ENCODE peak calls at places on chromosomes 1 and 21, in seven cellular contexts. One of them, this sample, is unnamed.

GRCh38 chr1:232676307-232676706 is 46.4 kb upstream of the SIPA1L2 start:
- DNase-seq in ovary: no peak
- DNase-seq in fibroblast of lung: no peak
- DNase-seq in brain microvascular endothelial cell: no peak
- DNase-seq in OCI-LY7: no peak
- DNase-seq in breast epithelium: no peak
- DNase-seq in CD8-positive, alpha-beta T cell: no peak
- DNase-seq in this sample: no peak

GRCh38 chr1:101308935-101309333 is 72.1 kb downstream of the S1PR1 start:
- DNase-seq in ovary: no peak
- DNase-seq in fibroblast of lung: no peak
- DNase-seq in brain microvascular endothelial cell: no peak
- DNase-seq in OCI-LY7: no peak
- DNase-seq in breast epithelium: no peak
- DNase-seq in CD8-positive, alpha-beta T cell: no peak
- DNase-seq in this sample: no peak

GRCh38 chr1:21644906-21645305 is 24.3 kb downstream of the RAP1GAP start:
- DNase-seq in ovary: no peak
- DNase-seq in fibroblast of lung: no peak
- DNase-seq in brain microvascular endothelial cell: no peak
- DNase-seq in OCI-LY7: no peak
- DNase-seq in breast epithelium: no peak
- DNase-seq in CD8-positive, alpha-beta T cell: no peak
- DNase-seq in this sample: no peak

GRCh38 chr21:31299291-31300147 is 44.5 kb downstream of the TIAM1 start:
- DNase-seq in ovary: no peak
- DNase-seq in fibroblast of lung: no peak
- DNase-seq in brain microvascular endothelial cell: no peak
- DNase-seq in OCI-LY7: no peak
- DNase-seq in breast epithelium: no peak
- DNase-seq in CD8-positive, alpha-beta T cell: no peak
- DNase-seq in this sample: peak

GRCh38 chr1:230073371-230074035 is 6.5 kb downstream of the GALNT2 start:
- DNase-seq in ovary: no peak
- DNase-seq in fibroblast of lung: peak
- DNase-seq in brain microvascular endothelial cell: peak
- DNase-seq in OCI-LY7: no peak
- DNase-seq in breast epithelium: no peak
- DNase-seq in CD8-positive, alpha-beta T cell: no peak
- DNase-seq in this sample: peak

GRCh38 chr1:54798769-54799641 is 2.1 kb downstream of the TTC22 start:
- DNase-seq in ovary: peak
- DNase-seq in fibroblast of lung: no peak
- DNase-seq in brain microvascular endothelial cell: no peak
- DNase-seq in OCI-LY7: no peak
- DNase-seq in breast epithelium: no peak
- DNase-seq in CD8-positive, alpha-beta T cell: no peak
- DNase-seq in this sample: peak

GRCh38 chr21:38664315-38664714 is 141.4 kb upstream of the ETS2 start:
- DNase-seq in ovary: no peak
- DNase-seq in fibroblast of lung: no peak
- DNase-seq in brain microvascular endothelial cell: no peak
- DNase-seq in OCI-LY7: no peak
- DNase-seq in breast epithelium: no peak
- DNase-seq in CD8-positive, alpha-beta T cell: no peak
- DNase-seq in this sample: no peak

GRCh38 chr1:29269356-29269755 is 33.0 kb downstream of the PTPRU start:
- DNase-seq in ovary: no peak
- DNase-seq in fibroblast of lung: no peak
- DNase-seq in brain microvascular endothelial cell: no peak
- DNase-seq in OCI-LY7: no peak
- DNase-seq in breast epithelium: peak
- DNase-seq in CD8-positive, alpha-beta T cell: no peak
- DNase-seq in this sample: no peak

GRCh38 chr1:22737374-22738068 is 26.9 kb downstream of the EPHB2 start:
- DNase-seq in ovary: no peak
- DNase-seq in fibroblast of lung: no peak
- DNase-seq in brain microvascular endothelial cell: no peak
- DNase-seq in OCI-LY7: no peak
- DNase-seq in breast epithelium: no peak
- DNase-seq in CD8-positive, alpha-beta T cell: no peak
- DNase-seq in this sample: no peak

GRCh38 chr1:156502749-156503671 is 2.4 kb upstream of the MEF2D start:
- DNase-seq in ovary: peak
- DNase-seq in fibroblast of lung: peak
- DNase-seq in brain microvascular endothelial cell: peak
- DNase-seq in OCI-LY7: peak
- DNase-seq in breast epithelium: no peak
- DNase-seq in CD8-positive, alpha-beta T cell: no peak
- DNase-seq in this sample: peak

GRCh38 chr1:225388372-225388771 is 39.5 kb downstream of the LBR start:
- DNase-seq in ovary: no peak
- DNase-seq in fibroblast of lung: peak
- DNase-seq in brain microvascular endothelial cell: no peak
- DNase-seq in OCI-LY7: no peak
- DNase-seq in breast epithelium: no peak
- DNase-seq in CD8-positive, alpha-beta T cell: no peak
- DNase-seq in this sample: no peak

GRCh38 chr1:165633624-165634023 is 2.6 kb downstream of the MGST3 start:
- DNase-seq in ovary: no peak
- DNase-seq in fibroblast of lung: peak
- DNase-seq in brain microvascular endothelial cell: no peak
- DNase-seq in OCI-LY7: peak
- DNase-seq in breast epithelium: no peak
- DNase-seq in CD8-positive, alpha-beta T cell: no peak
- DNase-seq in this sample: peak

GRCh38 chr1:169288011-169288414 is 79.6 kb downstream of the NME7 start:
- DNase-seq in ovary: no peak
- DNase-seq in fibroblast of lung: peak
- DNase-seq in brain microvascular endothelial cell: no peak
- DNase-seq in OCI-LY7: no peak
- DNase-seq in breast epithelium: no peak
- DNase-seq in CD8-positive, alpha-beta T cell: no peak
- DNase-seq in this sample: peak

GRCh38 chr1:2233997-2234761 is 6.1 kb downstream of the SKI start:
- DNase-seq in ovary: peak
- DNase-seq in fibroblast of lung: peak
- DNase-seq in brain microvascular endothelial cell: peak
- DNase-seq in OCI-LY7: no peak
- DNase-seq in breast epithelium: peak
- DNase-seq in CD8-positive, alpha-beta T cell: peak
- DNase-seq in this sample: peak

GRCh38 chr1:2232255-2232915 is 4.3 kb downstream of the SKI start:
- DNase-seq in ovary: no peak
- DNase-seq in fibroblast of lung: no peak
- DNase-seq in brain microvascular endothelial cell: no peak
- DNase-seq in OCI-LY7: no peak
- DNase-seq in breast epithelium: no peak
- DNase-seq in CD8-positive, alpha-beta T cell: no peak
- DNase-seq in this sample: no peak

GRCh38 chr1:2232916-2233438 is 4.9 kb downstream of the SKI start:
- DNase-seq in ovary: no peak
- DNase-seq in fibroblast of lung: peak
- DNase-seq in brain microvascular endothelial cell: no peak
- DNase-seq in OCI-LY7: no peak
- DNase-seq in breast epithelium: no peak
- DNase-seq in CD8-positive, alpha-beta T cell: no peak
- DNase-seq in this sample: no peak

GRCh38 chr1:2234762-2235113 is 6.6 kb downstream of the SKI start:
- DNase-seq in ovary: peak
- DNase-seq in fibroblast of lung: no peak
- DNase-seq in brain microvascular endothelial cell: no peak
- DNase-seq in OCI-LY7: no peak
- DNase-seq in breast epithelium: no peak
- DNase-seq in CD8-positive, alpha-beta T cell: no peak
- DNase-seq in this sample: no peak

GRCh38 chr1:2233468-2233867 is 5.3 kb downstream of the SKI start:
- DNase-seq in ovary: no peak
- DNase-seq in fibroblast of lung: no peak
- DNase-seq in brain microvascular endothelial cell: no peak
- DNase-seq in OCI-LY7: no peak
- DNase-seq in breast epithelium: no peak
- DNase-seq in CD8-positive, alpha-beta T cell: no peak
- DNase-seq in this sample: no peak
- H3K27ac ChIP-seq in ovary: no peak
- H3K27ac ChIP-seq in fibroblast of lung: peak
- H3K27ac ChIP-seq in brain microvascular endothelial cell: peak
- H3K27ac ChIP-seq in OCI-LY7: no peak
- H3K27ac ChIP-seq in breast epithelium: peak
- H3K27ac ChIP-seq in CD8-positive, alpha-beta T cell: peak
- H3K27ac ChIP-seq in this sample: peak

GRCh38 chr1:76237201-76237600 is 162.7 kb downstream of the ST6GALNAC3 start:
- DNase-seq in ovary: no peak
- DNase-seq in fibroblast of lung: no peak
- DNase-seq in brain microvascular endothelial cell: no peak
- DNase-seq in OCI-LY7: no peak
- DNase-seq in breast epithelium: no peak
- DNase-seq in CD8-positive, alpha-beta T cell: no peak
- DNase-seq in this sample: no peak

GRCh38 chr1:76231320-76231719 is 156.8 kb downstream of the ST6GALNAC3 start:
- DNase-seq in ovary: no peak
- DNase-seq in fibroblast of lung: no peak
- DNase-seq in brain microvascular endothelial cell: no peak
- DNase-seq in OCI-LY7: no peak
- DNase-seq in breast epithelium: no peak
- DNase-seq in CD8-positive, alpha-beta T cell: no peak
- DNase-seq in this sample: no peak

GRCh38 chr1:76230894-76231293 is 156.3 kb downstream of the ST6GALNAC3 start:
- DNase-seq in ovary: no peak
- DNase-seq in fibroblast of lung: no peak
- DNase-seq in brain microvascular endothelial cell: no peak
- DNase-seq in OCI-LY7: no peak
- DNase-seq in breast epithelium: no peak
- DNase-seq in CD8-positive, alpha-beta T cell: no peak
- DNase-seq in this sample: no peak

GRCh38 chr1:76238094-76238551 is 163.6 kb downstream of the ST6GALNAC3 start:
- DNase-seq in ovary: no peak
- DNase-seq in fibroblast of lung: peak
- DNase-seq in brain microvascular endothelial cell: no peak
- DNase-seq in OCI-LY7: no peak
- DNase-seq in breast epithelium: no peak
- DNase-seq in CD8-positive, alpha-beta T cell: no peak
- DNase-seq in this sample: no peak

DNA sequence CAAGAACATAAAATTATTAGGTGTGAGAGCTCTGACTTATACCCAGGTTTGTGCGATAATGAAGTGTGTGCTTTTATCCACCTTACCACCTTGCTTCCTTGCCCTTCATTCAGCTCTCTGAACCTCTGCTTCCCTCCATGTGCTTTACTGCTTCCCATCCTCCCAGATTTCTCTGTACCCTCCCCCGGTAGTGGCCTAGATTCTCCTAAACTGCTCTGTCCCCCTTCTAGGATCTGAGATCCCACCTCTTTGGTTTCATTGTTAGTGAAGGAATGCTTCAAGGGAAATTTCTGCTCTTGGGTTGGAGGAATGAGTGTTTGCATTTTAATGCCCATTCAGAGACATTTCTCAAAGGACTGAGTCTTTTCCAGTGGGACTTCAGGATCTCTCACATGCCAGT is 159.5 kb downstream of the ST6GALNAC3 start:
- DNase-seq in ovary: no peak
- DNase-seq in fibroblast of lung: no peak
- DNase-seq in brain microvascular endothelial cell: no peak
- DNase-seq in OCI-LY7: no peak
- DNase-seq in breast epithelium: no peak
- DNase-seq in CD8-positive, alpha-beta T cell: no peak
- DNase-seq in this sample: no peak
- TF ChIP-seq CTCF in ovary: no peak
- TF ChIP-seq CTCF in fibroblast of lung: no peak
- TF ChIP-seq CTCF in brain microvascular endothelial cell: no peak
- TF ChIP-seq CTCF in OCI-LY7: no peak
- TF ChIP-seq CTCF in breast epithelium: no peak
- TF ChIP-seq CTCF in CD8-positive, alpha-beta T cell: no peak
- TF ChIP-seq CTCF in this sample: no peak

GRCh38 chr1:160207118-160207650 is 2.0 kb downstream of the PEA15 start:
- DNase-seq in ovary: no peak
- DNase-seq in fibroblast of lung: no peak
- DNase-seq in brain microvascular endothelial cell: no peak
- DNase-seq in OCI-LY7: no peak
- DNase-seq in breast epithelium: no peak
- DNase-seq in CD8-positive, alpha-beta T cell: no peak
- DNase-seq in this sample: no peak
- H3K27ac ChIP-seq in ovary: no peak
- H3K27ac ChIP-seq in fibroblast of lung: peak
- H3K27ac ChIP-seq in brain microvascular endothelial cell: peak
- H3K27ac ChIP-seq in OCI-LY7: peak
- H3K27ac ChIP-seq in breast epithelium: peak
- H3K27ac ChIP-seq in CD8-positive, alpha-beta T cell: no peak
- H3K27ac ChIP-seq in this sample: peak

GRCh38 chr1:8212443-8212920 is 105.4 kb upstream of the SLC45A1 start:
- DNase-seq in ovary: no peak
- DNase-seq in fibroblast of lung: no peak
- DNase-seq in brain microvascular endothelial cell: no peak
- DNase-seq in OCI-LY7: no peak
- DNase-seq in breast epithelium: no peak
- DNase-seq in CD8-positive, alpha-beta T cell: no peak
- DNase-seq in this sample: no peak

GRCh38 chr1:8213676-8214075 is 104.2 kb upstream of the SLC45A1 start:
- DNase-seq in ovary: no peak
- DNase-seq in fibroblast of lung: no peak
- DNase-seq in brain microvascular endothelial cell: no peak
- DNase-seq in OCI-LY7: no peak
- DNase-seq in breast epithelium: no peak
- DNase-seq in CD8-positive, alpha-beta T cell: no peak
- DNase-seq in this sample: no peak

GRCh38 chr1:8211251-8211619 is 106.7 kb upstream of the SLC45A1 start:
- DNase-seq in ovary: no peak
- DNase-seq in fibroblast of lung: no peak
- DNase-seq in brain microvascular endothelial cell: no peak
- DNase-seq in OCI-LY7: no peak
- DNase-seq in breast epithelium: no peak
- DNase-seq in CD8-positive, alpha-beta T cell: no peak
- DNase-seq in this sample: no peak

GRCh38 chr1:8213136-8213535 is 104.8 kb upstream of the SLC45A1 start:
- DNase-seq in ovary: no peak
- DNase-seq in fibroblast of lung: no peak
- DNase-seq in brain microvascular endothelial cell: no peak
- DNase-seq in OCI-LY7: no peak
- DNase-seq in breast epithelium: no peak
- DNase-seq in CD8-positive, alpha-beta T cell: no peak
- DNase-seq in this sample: no peak

DNA sequence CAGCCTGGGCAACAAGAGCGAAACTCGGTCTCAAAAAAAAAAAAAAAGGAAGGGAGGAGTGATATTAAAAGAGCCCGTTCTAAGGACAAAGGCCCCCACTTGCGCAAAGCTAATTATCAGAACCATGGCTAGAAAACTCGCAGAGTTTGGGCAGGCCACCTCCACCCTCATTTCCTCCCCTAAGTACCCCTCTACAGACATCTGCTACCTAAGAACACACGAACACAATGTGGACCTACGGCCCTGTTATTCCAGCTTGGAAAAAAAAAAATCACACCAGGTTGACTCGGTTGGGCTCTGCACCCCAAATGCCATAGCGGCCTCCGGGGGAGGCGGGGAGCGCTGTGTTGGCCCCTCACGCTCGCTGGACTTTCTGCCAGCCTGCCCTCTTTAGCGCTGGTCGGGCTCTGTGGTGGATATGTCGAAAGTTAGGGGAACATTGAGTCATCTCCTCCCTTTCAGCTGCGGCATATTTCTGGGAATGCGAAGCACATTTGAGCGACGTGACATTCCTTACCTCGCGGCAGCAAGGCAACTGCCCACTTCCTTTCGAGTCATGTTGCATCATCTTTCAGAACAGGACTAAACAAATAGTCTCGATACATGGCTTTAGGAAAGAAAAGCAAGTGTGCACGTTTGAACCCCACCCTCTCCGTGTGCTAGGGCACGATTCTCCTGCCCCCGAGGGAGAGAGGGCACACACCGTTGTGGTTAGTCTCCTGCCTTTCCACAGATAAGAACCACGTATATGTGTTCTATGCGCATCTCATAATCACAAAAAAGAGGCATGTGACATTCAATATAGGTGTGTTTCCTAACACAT is 106.1 kb upstream of the SLC45A1 start:
- DNase-seq in ovary: no peak
- DNase-seq in fibroblast of lung: peak
- DNase-seq in brain microvascular endothelial cell: peak
- DNase-seq in OCI-LY7: no peak
- DNase-seq in breast epithelium: no peak
- DNase-seq in CD8-positive, alpha-beta T cell: no peak
- DNase-seq in this sample: peak
- TF ChIP-seq CTCF in ovary: no peak
- TF ChIP-seq CTCF in fibroblast of lung: no peak
- TF ChIP-seq CTCF in brain microvascular endothelial cell: peak
- TF ChIP-seq CTCF in OCI-LY7: no peak
- TF ChIP-seq CTCF in breast epithelium: no peak
- TF ChIP-seq CTCF in CD8-positive, alpha-beta T cell: no peak
- TF ChIP-seq CTCF in this sample: no peak

This sample was measured in RWPE1.